ENCODE peak calls at places on chromosomes 16 and 17, in five cellular contexts. Q is heart right ventricle; R is stimulated activated CD8-positive, alpha-beta memory T cell treated with anti-CD3 and anti-CD28 coated beads, Interleukin-4, amount 100 ng/mL, for 4 hours; E is stimulated activated CD4-positive, alpha-beta T cell treated with anti-CD3 and anti-CD28 coated beads, Interleukin-1b, Interleukin-23, amount 100 ng/mL, for 24 hours; Y is LoVo. A is an unnamed sample.

GRCh38 chr17:80885922-80886582 is 105.6 kb upstream of the CHMP6 start:
- DNase-seq in Q (no peak), R (no peak), E (no peak), Y (no peak), A (peak)

GRCh38 chr17:49514374-49514738 is 19.3 kb downstream of the NGFR start:
- DNase-seq in Q (no peak), R (no peak), E (no peak), Y (no peak), A (peak)

GRCh38 chr17:47948706-47949196 is 7.4 kb downstream of the PNPO start:
- DNase-seq in Q (no peak), R (no peak), E (no peak), Y (no peak), A (no peak)

GRCh38 chr17:36089888-36090836 is at the start of gene CCL3:
- DNase-seq in Q (peak), R (no peak), E (no peak), Y (no peak), A (no peak)

GRCh38 chr17:9843152-9844010 is 17.7 kb downstream of the GLP2R start:
- DNase-seq in Q (no peak), R (no peak), E (no peak), Y (no peak), A (no peak)

GRCh38 chr16:54687043-54687655 is 243.5 kb upstream of the IRX5 start:
- DNase-seq in Q (no peak), R (no peak), E (no peak), Y (no peak), A (no peak)

GRCh38 chr17:17177186-17177585 is 28.9 kb downstream of the PLD6 start:
- DNase-seq in Q (no peak), R (no peak), E (no peak), Y (no peak), A (no peak)

GRCh38 chr16:23320695-23321094 is 18.6 kb downstream of the SCNN1B start:
- DNase-seq in Q (no peak), R (no peak), E (no peak), Y (no peak), A (no peak)

GRCh38 chr17:14144513-14144912 is 75.2 kb downstream of the COX10 start:
- DNase-seq in Q (no peak), R (no peak), E (no peak), Y (no peak), A (no peak)

GRCh38 chr16:85303354-85303883 is 191.1 kb upstream of the CIBAR2 start:
- DNase-seq in Q (peak), R (peak), E (peak), Y (peak), A (peak)

GRCh38 chr17:69809331-69809730 is 265.7 kb upstream of the KCNJ16 start:
- DNase-seq in Q (no peak), R (no peak), E (no peak), Y (no peak), A (no peak)